ENCODE peak calls at places on chromosomes 16 and 17, in six cellular contexts. D is neural progenitor cell, Y is endodermal cell, N is astrocyte, B is IMR-90, T is PC-3. Q is an unnamed sample.

GRCh38 chr17:40345161-40346034 is 19.1 kb downstream of the GJD3 start:
- DNase-seq in D (peak), B (peak), Y (peak), N (peak), T (peak), Q (no peak)

GRCh38 chr16:75229172-75230031 is 10.6 kb downstream of the CTRB1 start:
- DNase-seq in T (no peak), N (no peak), D (no peak), B (no peak), Y (no peak), Q (no peak)

GRCh38 chr16:14303182-14303618 is 232.1 kb downstream of the MRTFB start:
- DNase-seq in N (no peak), T (no peak), B (peak), D (peak), Y (peak), Q (no peak)

GRCh38 chr16:88769617-88770458 is 15.2 kb downstream of the PIEZO1 start:
- DNase-seq in T (peak), Y (peak), D (peak), B (no peak), N (no peak), Q (no peak)

GRCh38 chr16:52545544-52546262 is 1.2 kb downstream of the TOX3 start:
- DNase-seq in D (peak), T (no peak), N (no peak), Y (peak), B (no peak), Q (no peak)

GRCh38 chr17:63626551-63627228 is 4.5 kb downstream of the MAP3K3 start:
- DNase-seq in Y (no peak), B (peak), T (peak), D (no peak), N (peak), Q (no peak)

GRCh38 chr17:79546386-79546785 is 64.5 kb downstream of the RBFOX3 start:
- DNase-seq in Y (no peak), N (no peak), T (no peak), B (no peak), D (no peak), Q (no peak)

GRCh38 chr17:75084039-75084660 is 3.6 kb upstream of the SLC16A5 start:
- DNase-seq in Y (peak), B (no peak), N (no peak), D (no peak), T (peak), Q (no peak)

GRCh38 chr17:1561420-1562177 is 993 bp downstream of the PITPNA start:
- DNase-seq in D (peak), Y (peak), N (no peak), B (no peak), T (peak), Q (no peak)

GRCh38 chr17:3511841-3512511 is 36.2 kb downstream of the ASPA start:
- DNase-seq in D (no peak), B (no peak), Y (no peak), N (no peak), T (no peak), Q (no peak)

GRCh38 chr17:3514873-3515272 is 39.1 kb downstream of the ASPA start:
- DNase-seq in D (no peak), B (no peak), N (no peak), T (no peak), Y (no peak), Q (no peak)

GRCh38 chr17:3513305-3514035 is 37.7 kb downstream of the ASPA start:
- DNase-seq in Y (peak), T (no peak), B (no peak), N (no peak), D (peak), Q (no peak)

GRCh38 chr17:3510090-3510489 is 34.3 kb downstream of the ASPA start:
- DNase-seq in T (no peak), N (no peak), Y (no peak), B (no peak), D (no peak), Q (no peak)

DNA sequence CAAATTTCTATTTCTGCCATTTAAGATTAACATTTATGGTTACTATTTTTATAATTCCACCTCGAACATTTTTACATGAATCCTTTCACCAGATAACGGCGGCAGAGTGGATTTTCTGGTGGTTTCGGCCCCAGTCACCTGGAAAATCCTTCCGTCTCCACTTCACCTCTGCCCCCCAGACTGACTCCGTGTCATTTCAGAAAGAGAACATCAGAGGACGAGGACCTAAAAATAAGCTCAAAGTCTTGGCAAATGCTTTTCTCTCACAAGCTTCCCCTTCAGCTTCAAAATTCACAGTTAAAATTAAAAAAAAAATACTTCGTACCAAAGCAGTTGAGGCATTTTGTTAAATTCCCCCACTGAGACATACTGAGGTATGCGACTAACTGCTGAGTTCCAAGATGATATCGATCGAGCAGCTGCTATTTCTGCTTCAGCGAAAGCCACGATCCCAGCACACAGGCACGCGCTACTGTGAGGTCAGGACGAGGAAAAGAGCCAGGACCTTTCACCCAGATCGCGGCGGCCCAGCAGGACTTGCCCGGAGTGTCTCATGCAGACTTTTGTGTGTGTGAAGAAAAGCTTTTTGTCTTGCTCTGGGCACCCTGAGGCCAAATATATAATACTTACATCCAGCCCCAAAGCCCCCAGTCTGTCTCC is 36.8 kb downstream of the ASPA start:
- DNase-seq in D (peak), T (no peak), B (peak), Y (peak), N (peak), Q (no peak)
- H3K4me3 ChIP-seq in D (no peak), T (no peak), B (no peak), Y (no peak), N (no peak), Q (no peak)

GRCh38 chr16:23045025-23045424 is 104.2 kb downstream of the USP31 start:
- DNase-seq in T (no peak), B (no peak), Y (no peak), D (no peak), N (no peak), Q (no peak)

GRCh38 chr16:23035240-23035639 is 114.0 kb downstream of the USP31 start:
- DNase-seq in N (no peak), T (no peak), Y (no peak), D (no peak), B (no peak), Q (no peak)

GRCh38 chr16:23039118-23039517 is 110.1 kb downstream of the USP31 start:
- DNase-seq in D (no peak), T (no peak), Y (no peak), B (no peak), N (no peak), Q (no peak)
- H3K9ac ChIP-seq in D (no peak), T (no peak), Y (no peak), B (no peak), N (no peak), Q (no peak)

DNA sequence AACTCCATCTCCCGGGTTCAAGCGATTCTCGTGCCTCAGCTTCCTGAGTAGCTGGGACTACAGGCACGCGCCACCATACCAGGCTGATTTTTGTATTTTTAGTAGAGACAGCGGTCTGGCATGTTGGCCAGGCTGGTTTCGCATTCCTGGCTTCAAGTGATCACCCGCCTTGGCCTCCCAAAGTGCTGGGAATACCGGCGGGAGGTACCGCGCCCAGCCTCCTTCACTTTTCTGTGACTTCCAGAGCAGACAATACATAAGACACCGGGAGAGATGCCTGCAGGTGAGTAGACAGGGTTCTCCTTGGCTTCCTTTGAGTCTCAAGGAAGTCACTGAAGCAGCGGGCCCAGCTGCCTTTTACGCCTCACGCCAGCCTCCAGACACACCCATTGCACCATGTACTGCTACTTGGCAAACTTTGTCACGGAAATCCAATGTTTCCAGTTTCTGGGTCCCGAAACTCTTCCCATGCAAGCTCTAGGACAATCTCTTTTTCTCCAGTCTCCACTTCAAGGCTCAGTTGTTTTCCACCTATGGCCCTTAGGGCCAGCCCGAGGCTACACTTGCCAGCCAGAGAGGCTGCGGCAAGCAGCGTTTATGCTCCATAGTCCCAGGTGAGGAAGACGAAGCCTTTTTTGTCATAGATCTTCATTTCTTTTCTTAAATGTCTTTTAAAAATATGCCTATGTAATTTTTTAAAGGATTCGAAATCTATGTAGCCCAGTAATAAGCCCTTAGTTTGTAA is 886 bp upstream of the OR1F1 start:
- DNase-seq in Y (peak), B (no peak), T (no peak), N (no peak), D (no peak), Q (no peak)
- H3K27ac ChIP-seq in Y (no peak), B (no peak), T (no peak), N (no peak), D (no peak), Q (peak)

GRCh38 chr16:50532576-50532975 is 15.6 kb upstream of the NKD1 start:
- DNase-seq in Y (peak), B (no peak), N (no peak), T (no peak), D (no peak), Q (no peak)
- H3K4me3 ChIP-seq in Y (no peak), B (no peak), N (no peak), T (no peak), D (no peak), Q (no peak)

DNA sequence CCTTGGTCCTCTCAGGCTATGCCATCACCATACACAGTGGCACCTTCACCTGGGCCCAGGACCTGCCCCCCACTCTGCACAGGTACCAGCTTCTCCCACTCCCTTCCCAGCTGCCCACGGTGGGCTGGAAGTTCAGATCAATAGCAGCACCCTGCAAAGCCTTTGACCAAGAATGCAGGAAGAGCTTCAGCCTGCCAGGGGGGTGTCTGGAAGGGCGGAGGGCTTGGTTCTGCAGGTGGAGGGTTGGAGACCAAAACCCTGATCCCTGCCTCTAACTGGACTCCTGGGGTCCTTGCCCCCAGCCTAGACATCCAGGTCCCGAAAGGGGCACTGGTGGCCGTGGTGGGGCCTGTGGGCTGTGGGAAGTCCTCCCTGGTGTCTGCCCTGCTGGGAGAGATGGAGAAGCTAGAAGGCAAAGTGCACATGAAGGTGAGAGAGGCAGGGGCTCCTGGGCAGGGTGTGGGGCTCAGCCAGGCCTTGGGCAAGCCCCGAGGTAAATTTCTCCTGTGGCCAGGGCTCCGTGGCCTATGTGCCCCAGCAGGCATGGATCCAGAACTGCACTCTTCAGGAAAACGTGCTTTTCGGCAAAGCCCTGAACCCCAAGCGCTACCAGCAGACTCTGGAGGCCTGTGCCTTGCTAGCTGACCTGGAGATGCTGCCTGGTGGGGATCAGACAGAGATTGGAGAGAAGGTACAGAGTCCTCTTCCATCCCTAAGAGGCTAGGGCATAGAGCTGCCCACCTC is 34.3 kb downstream of the ABCC3 start:
- DNase-seq in D (no peak), B (no peak), Y (no peak), T (no peak), N (no peak), Q (no peak)
- H3K9ac ChIP-seq in D (no peak), B (no peak), Y (no peak), T (no peak), N (peak), Q (no peak)

GRCh38 chr16:56423584-56424403 is 1.6 kb downstream of the AMFR start:
- DNase-seq in D (no peak), T (no peak), N (no peak), Y (no peak), B (no peak), Q (no peak)
- H3K27ac ChIP-seq in D (no peak), T (no peak), N (peak), Y (no peak), B (peak), Q (no peak)

GRCh38 chr16:9099131-9099625 is 7.7 kb downstream of the HAPSTR1 start:
- DNase-seq in Y (peak), B (peak), N (peak), D (no peak), T (peak), Q (no peak)
- H3K4me3 ChIP-seq in Y (no peak), B (no peak), N (no peak), D (no peak), T (no peak), Q (no peak)

GRCh38 chr17:18253187-18253884 is 5.2 kb downstream of the FLII start:
- DNase-seq in N (no peak), B (no peak), D (no peak), T (no peak), Y (no peak), Q (no peak)

GRCh38 chr17:18250259-18250658 is 8.3 kb downstream of the FLII start:
- DNase-seq in N (no peak), Y (no peak), T (peak), B (no peak), D (no peak), Q (no peak)

GRCh38 chr17:18250708-18251107 is 7.8 kb downstream of the FLII start:
- DNase-seq in B (no peak), T (no peak), D (no peak), Y (no peak), N (no peak), Q (no peak)

GRCh38 chr17:18251204-18251603 is 7.3 kb downstream of the FLII start:
- DNase-seq in N (no peak), T (no peak), B (no peak), Y (no peak), D (no peak), Q (no peak)

DNA sequence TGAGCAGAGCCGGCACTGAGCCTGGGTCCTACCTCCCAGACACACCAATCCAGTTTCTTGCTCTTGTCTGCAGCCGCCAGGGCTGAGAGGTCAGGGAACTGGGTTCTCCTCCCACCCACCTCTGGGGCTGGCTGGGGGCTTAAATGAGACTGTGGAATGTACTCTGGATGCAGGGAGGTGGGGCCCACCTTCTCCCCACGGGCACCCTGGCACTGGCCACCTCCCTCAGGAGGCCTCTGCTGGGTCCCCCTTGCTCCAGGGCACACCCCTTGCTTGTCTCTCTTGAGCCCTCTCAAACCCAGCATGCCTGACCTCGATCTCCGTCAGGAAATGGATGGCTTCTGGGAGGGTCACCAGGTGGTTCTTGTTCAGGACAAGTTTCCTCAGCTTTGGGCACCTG is 6.4 kb downstream of the FLII start:
- DNase-seq in D (no peak), T (no peak), B (no peak), N (no peak), Y (no peak), Q (no peak)
- H3K9ac ChIP-seq in D (no peak), T (no peak), B (no peak), N (no peak), Y (no peak), Q (no peak)